ENCODE peak calls at places on chromosomes 13 and 19, in four cellular contexts. I, P, A and L are unnamed samples.

GRCh38 chr13:78238911-78239310 is 320.3 kb upstream of the EDNRB start:
- DNase-seq in I (no peak), A (peak; percentile 22), P (no peak), L (no peak)

GRCh38 chr13:86282450-86282849 is 483.2 kb upstream of the SLITRK6 start:
- DNase-seq in A (peak; percentile 58), I (no peak), P (no peak), L (no peak)

GRCh38 chr13:39676315-39676876 is 20.9 kb downstream of the COG6 start:
- DNase-seq in I (no peak), A (peak; percentile 37), P (no peak), L (no peak)

GRCh38 chr13:112971288-112971643 is 2.3 kb downstream of the MCF2L start:
- DNase-seq in A (no peak), I (peak; percentile 15), P (no peak), L (no peak)

GRCh38 chr19:44066305-44066704 is 5.7 kb upstream of the ZNF284 start:
- DNase-seq in P (no peak), A (no peak), I (no peak), L (no peak)

GRCh38 chr13:74434782-74435181 is 300.6 kb upstream of the KLF12 start:
- DNase-seq in I (no peak), P (no peak), A (no peak), L (no peak)

GRCh38 chr13:80164451-80164850 is 176.5 kb downstream of the SPRY2 start:
- DNase-seq in I (no peak), P (no peak), A (peak; percentile 40), L (no peak)

GRCh38 chr13:104855581-104855980 is 1679.9 kb downstream of the EFNB2 start:
- DNase-seq in P (no peak), I (no peak), A (no peak), L (no peak)

GRCh38 chr13:92187378-92187989 is 789.1 kb downstream of the GPC5 start:
- DNase-seq in I (peak; percentile 29), P (no peak), A (peak; percentile 46), L (peak; percentile 39)

GRCh38 chr19:47074621-47075020 is 26.2 kb upstream of the TMEM160 start:
- DNase-seq in A (no peak), P (no peak), I (no peak), L (no peak)

GRCh38 chr13:29858231-29858630 is 7.8 kb upstream of the UBL3 start:
- DNase-seq in A (no peak), I (no peak), P (no peak), L (no peak)

GRCh38 chr19:13089139-13089856 is 13.4 kb downstream of the LYL1 start:
- DNase-seq in P (no peak), I (no peak), A (no peak), L (no peak)

GRCh38 chr13:47638627-47639026 is 362.4 kb downstream of the SUCLA2 start:
- DNase-seq in P (no peak), I (no peak), A (no peak), L (no peak)

GRCh38 chr13:57829496-57829895 is 198.0 kb downstream of the PCDH17 start:
- DNase-seq in P (no peak), I (no peak), A (peak; percentile 66), L (no peak)

GRCh38 chr13:64819081-64819480 is 2411.1 kb downstream of the PCDH9 start:
- DNase-seq in P (no peak), A (no peak), I (no peak), L (no peak)

GRCh38 chr19:44675516-44675915 is 4.2 kb downstream of the CEACAM19 start:
- DNase-seq in A (no peak), P (no peak), I (no peak), L (no peak)

GRCh38 chr19:2148482-2149135 is 2.8 kb downstream of the AP3D1 start:
- DNase-seq in I (no peak), P (no peak), A (no peak), L (no peak)

GRCh38 chr13:44312131-44312530 is 61.5 kb upstream of the SERP2 start:
- DNase-seq in P (no peak), A (no peak), I (no peak), L (no peak)

GRCh38 chr19:14072535-14073231 is at the start of gene MISP3:
- DNase-seq in A (peak; percentile 53), P (peak; percentile 89), I (peak; percentile 89), L (peak; percentile 37)

GRCh38 chr19:28435551-28436261 is 777.2 kb downstream of the UQCRFS1 start:
- DNase-seq in P (no peak), A (no peak), I (no peak), L (no peak)

GRCh38 chr13:109271991-109272454 is 514.4 kb downstream of the IRS2 start:
- DNase-seq in P (no peak), I (no peak), A (peak; percentile 90), L (no peak)
- TF ChIP-seq CTCF in P (no peak), I (no peak), A (no peak), L (no peak)

DNA sequence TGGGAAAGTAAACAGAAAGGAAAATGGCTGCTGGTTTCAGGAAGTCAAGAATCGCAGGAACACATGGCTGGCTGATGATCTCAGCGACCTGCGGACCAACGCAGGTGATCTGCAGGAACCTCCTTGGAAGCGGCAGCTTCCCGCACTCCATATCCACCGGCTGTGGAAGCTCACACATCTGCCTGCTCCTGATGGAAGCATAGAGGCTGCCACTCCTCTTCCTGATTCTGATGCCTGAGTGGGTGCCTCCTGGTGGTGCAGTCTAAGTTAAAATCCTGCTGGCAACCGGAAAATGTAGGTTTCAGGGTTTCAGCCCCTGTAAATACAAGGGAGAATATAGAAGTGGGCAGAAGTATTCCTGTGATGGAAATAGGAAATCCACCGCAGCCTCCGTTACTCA is 75.5 kb downstream of the TNFSF13B start:
- DNase-seq in P (no peak), A (no peak), I (no peak), L (no peak)
- TF ChIP-seq CTCF in P (no peak), A (no peak), I (no peak), L (no peak)

GRCh38 chr19:11964496-11964857 is 363 bp upstream of the ZNF763 start:
- DNase-seq in I (no peak), A (no peak), P (no peak), L (no peak)
- TF ChIP-seq CTCF in I (no peak), A (peak; percentile 23), P (no peak), L (no peak)

DNA sequence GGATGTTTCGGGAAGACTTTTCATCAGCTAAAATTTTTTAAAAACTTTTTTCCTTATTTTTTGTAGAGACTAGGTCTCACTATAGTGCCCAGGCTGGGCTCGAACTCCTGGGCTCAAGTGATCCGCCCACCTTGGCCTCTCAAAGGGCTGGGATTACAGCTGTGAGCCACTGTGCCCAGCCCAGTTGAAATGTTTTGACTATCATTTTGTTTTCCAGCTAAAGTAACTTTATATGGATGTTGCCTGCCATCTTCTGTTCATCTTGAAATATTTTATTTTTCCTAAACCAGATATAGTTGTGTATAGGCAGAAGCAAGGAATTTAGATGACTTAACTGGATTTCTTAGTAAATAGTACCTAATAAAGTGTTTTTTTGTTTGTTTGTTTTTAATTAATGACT is 7.0 kb downstream of the CAB39L start:
- DNase-seq in A (peak; percentile 43), P (no peak), I (peak; percentile 21), L (no peak)
- TF ChIP-seq CTCF in A (no peak), P (no peak), I (no peak), L (no peak)

GRCh38 chr13:37068962-37069361 is 9.5 kb upstream of the SUPT20H start:
- DNase-seq in I (no peak), P (no peak), A (peak; percentile 12), L (no peak)
- TF ChIP-seq CTCF in I (peak; percentile 28), P (no peak), A (no peak), L (no peak)

GRCh38 chr19:51396175-51396574 is 5.8 kb upstream of the C19orf84 start:
- DNase-seq in P (no peak), A (no peak), I (no peak), L (no peak)

GRCh38 chr19:51394045-51394836 is 3.9 kb upstream of the C19orf84 start:
- DNase-seq in P (peak; percentile 97), A (peak; percentile 98), I (peak; percentile 95), L (peak; percentile 94)

GRCh38 chr19:51402117-51402516 is 11.7 kb upstream of the C19orf84 start:
- DNase-seq in P (no peak), I (no peak), A (no peak), L (no peak)

DNA sequence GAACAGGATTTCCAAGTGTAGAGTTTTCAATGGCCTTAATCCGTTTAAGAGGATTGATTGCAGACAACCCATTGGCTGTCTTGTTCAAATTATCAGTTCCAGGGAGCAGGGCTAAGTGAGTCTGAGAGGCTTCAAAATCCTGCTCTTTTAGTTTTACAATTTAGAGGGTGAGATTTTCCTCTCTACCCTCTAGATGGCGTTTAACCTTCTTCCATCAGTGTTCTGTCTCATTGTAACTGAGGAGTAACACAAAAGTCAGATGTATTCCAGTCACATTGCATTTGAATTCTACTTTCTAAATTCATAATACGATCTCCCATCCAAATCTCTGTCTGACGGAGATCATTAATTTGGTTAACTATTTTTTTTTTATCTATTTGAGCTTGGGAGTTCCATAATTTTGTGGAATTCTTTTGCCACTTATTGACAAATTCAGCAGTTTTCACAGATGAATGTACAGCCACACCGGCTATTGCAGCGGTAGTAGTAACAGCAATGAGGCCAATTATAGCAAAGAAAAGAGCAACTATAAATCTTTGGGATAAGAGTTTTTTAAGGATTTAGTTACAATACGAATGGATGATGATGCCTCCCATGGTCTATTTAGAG is 7.8 kb upstream of the C19orf84 start:
- DNase-seq in P (no peak), A (peak; percentile 6), I (no peak), L (no peak)
- TF ChIP-seq CTCF in P (no peak), A (peak; percentile 54), I (peak; percentile 17), L (peak; percentile 43)

GRCh38 chr19:49344516-49345423 is 9.6 kb downstream of the CD37 start:
- DNase-seq in P (no peak), I (no peak), A (no peak), L (no peak)

GRCh38 chr19:49349567-49349966 is 12.6 kb downstream of the TEAD2 start:
- DNase-seq in P (no peak), I (no peak), A (no peak), L (no peak)

GRCh38 chr19:49348305-49349188 is 13.3 kb downstream of the CD37 start:
- DNase-seq in I (no peak), A (no peak), P (no peak), L (no peak)

GRCh38 chr19:49347191-49347590 is 12.0 kb downstream of the CD37 start:
- DNase-seq in P (no peak), I (no peak), A (no peak), L (no peak)

DNA sequence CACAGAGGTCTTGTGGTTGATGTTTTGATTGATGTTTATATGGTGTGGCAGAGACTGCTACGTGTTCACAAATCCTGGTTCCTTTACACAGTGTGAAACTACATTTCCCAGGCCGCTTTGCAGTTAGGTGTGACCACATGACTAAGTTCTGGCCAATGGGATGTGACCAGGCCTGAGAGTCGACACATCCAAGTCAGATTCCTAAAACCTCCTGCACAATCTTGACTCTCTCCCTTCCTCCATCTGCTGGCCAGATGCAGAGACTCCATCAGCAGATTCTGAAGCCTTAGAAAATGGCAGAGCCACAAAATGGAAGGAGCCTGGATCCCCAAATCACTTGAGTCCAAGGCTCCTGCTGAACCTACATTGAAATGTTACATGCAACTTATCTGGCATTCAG is 12.6 kb downstream of the CD37 start:
- DNase-seq in A (peak; percentile 66), P (no peak), I (peak; percentile 43), L (no peak)
- TF ChIP-seq CTCF in A (peak; percentile 12), P (no peak), I (no peak), L (no peak)

DNA sequence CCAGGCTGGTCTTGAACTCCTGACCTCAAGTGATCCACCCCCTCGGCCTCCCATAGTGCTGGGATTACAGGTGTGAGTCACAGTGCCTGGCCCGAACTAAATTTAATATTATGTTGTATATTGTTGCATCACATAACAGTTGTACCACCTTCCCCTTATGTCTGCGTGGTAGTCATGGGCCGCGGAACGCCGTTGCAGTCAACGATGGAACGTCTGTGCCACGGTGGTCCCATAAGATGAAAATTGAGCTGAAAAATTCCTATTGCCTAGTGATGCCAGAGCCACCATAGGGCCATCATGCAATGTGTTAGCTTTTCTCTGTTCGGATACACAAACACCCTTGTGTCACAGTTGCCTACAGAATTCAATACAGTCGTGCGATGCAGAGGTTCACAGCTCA is 236.1 kb downstream of the TEX29 start:
- DNase-seq in I (no peak), A (no peak), P (peak; percentile 20), L (no peak)
- TF ChIP-seq CTCF in I (no peak), A (no peak), P (no peak), L (no peak)